ENCODE peak calls at places on chromosome 5, in eight cellular contexts. One of them, this sample, is unnamed.

GRCh38 chr5:37847978-37848425 is 8.2 kb upstream of the GDNF start:
- DNase-seq in GM06990: peak; percentile 14
- DNase-seq in astrocyte of the spinal cord: peak; percentile 62
- DNase-seq in HCT116: no peak
- DNase-seq in K562: no peak
- DNase-seq in right lobe of liver: no peak
- DNase-seq in foreskin fibroblast: peak; percentile 84
- DNase-seq in uterus: no peak
- DNase-seq in this sample: no peak

GRCh38 chr5:53994148-53994547 is 316.2 kb downstream of the ARL15 start:
- DNase-seq in GM06990: no peak
- DNase-seq in astrocyte of the spinal cord: peak; percentile 57
- DNase-seq in HCT116: no peak
- DNase-seq in K562: no peak
- DNase-seq in right lobe of liver: no peak
- DNase-seq in foreskin fibroblast: peak; percentile 72
- DNase-seq in uterus: no peak
- DNase-seq in this sample: no peak

GRCh38 chr5:11104543-11105151 is 343.6 kb upstream of the DAP start:
- DNase-seq in GM06990: no peak
- DNase-seq in astrocyte of the spinal cord: no peak
- DNase-seq in HCT116: no peak
- DNase-seq in K562: no peak
- DNase-seq in right lobe of liver: no peak
- DNase-seq in foreskin fibroblast: no peak
- DNase-seq in uterus: no peak
- DNase-seq in this sample: no peak

GRCh38 chr5:155082401-155082800 is 68.8 kb downstream of the KIF4B start:
- DNase-seq in GM06990: no peak
- DNase-seq in astrocyte of the spinal cord: peak; percentile 50
- DNase-seq in HCT116: peak; percentile 28
- DNase-seq in K562: no peak
- DNase-seq in right lobe of liver: no peak
- DNase-seq in foreskin fibroblast: peak; percentile 81
- DNase-seq in uterus: no peak
- DNase-seq in this sample: no peak

GRCh38 chr5:80324912-80325311 is 5.1 kb downstream of the SPZ1 start:
- DNase-seq in GM06990: no peak
- DNase-seq in astrocyte of the spinal cord: no peak
- DNase-seq in HCT116: no peak
- DNase-seq in K562: no peak
- DNase-seq in right lobe of liver: no peak
- DNase-seq in foreskin fibroblast: no peak
- DNase-seq in uterus: no peak
- DNase-seq in this sample: no peak

GRCh38 chr5:59557572-59557971 is 336.0 kb downstream of the PDE4D start:
- DNase-seq in GM06990: no peak
- DNase-seq in astrocyte of the spinal cord: no peak
- DNase-seq in HCT116: no peak
- DNase-seq in K562: no peak
- DNase-seq in right lobe of liver: no peak
- DNase-seq in foreskin fibroblast: no peak
- DNase-seq in uterus: no peak
- DNase-seq in this sample: no peak

GRCh38 chr5:150640311-150641005 is at the start of gene SYNPO:
- DNase-seq in GM06990: no peak
- DNase-seq in astrocyte of the spinal cord: peak; percentile 92
- DNase-seq in HCT116: no peak
- DNase-seq in K562: peak; percentile 72
- DNase-seq in right lobe of liver: peak; percentile 83
- DNase-seq in foreskin fibroblast: peak; percentile 96
- DNase-seq in uterus: peak; percentile 92
- DNase-seq in this sample: peak; percentile 83

GRCh38 chr5:56520951-56521350 is 287.8 kb upstream of the ANKRD55 start:
- DNase-seq in GM06990: no peak
- DNase-seq in astrocyte of the spinal cord: no peak
- DNase-seq in HCT116: no peak
- DNase-seq in K562: no peak
- DNase-seq in right lobe of liver: no peak
- DNase-seq in foreskin fibroblast: no peak
- DNase-seq in uterus: no peak
- DNase-seq in this sample: no peak

GRCh38 chr5:134451618-134452505 is 40.2 kb upstream of the CDKN2AIPNL start:
- DNase-seq in GM06990: no peak
- DNase-seq in astrocyte of the spinal cord: peak; percentile 83
- DNase-seq in HCT116: no peak
- DNase-seq in K562: peak; percentile 57
- DNase-seq in right lobe of liver: no peak
- DNase-seq in foreskin fibroblast: peak; percentile 91
- DNase-seq in uterus: peak; percentile 67
- DNase-seq in this sample: peak; percentile 66

GRCh38 chr5:71974622-71975021 is 132.7 kb upstream of the MAP1B start:
- DNase-seq in GM06990: no peak
- DNase-seq in astrocyte of the spinal cord: peak; percentile 3
- DNase-seq in HCT116: no peak
- DNase-seq in K562: no peak
- DNase-seq in right lobe of liver: no peak
- DNase-seq in foreskin fibroblast: no peak
- DNase-seq in uterus: no peak
- DNase-seq in this sample: no peak

GRCh38 chr5:150645070-150645700 is 4.7 kb downstream of the SYNPO start:
- DNase-seq in GM06990: no peak
- DNase-seq in astrocyte of the spinal cord: peak; percentile 63
- DNase-seq in HCT116: no peak
- DNase-seq in K562: no peak
- DNase-seq in right lobe of liver: peak; percentile 75
- DNase-seq in foreskin fibroblast: peak; percentile 94
- DNase-seq in uterus: peak; percentile 79
- DNase-seq in this sample: no peak

GRCh38 chr5:62354028-62354874 is 48.2 kb downstream of the KIF2A start:
- DNase-seq in GM06990: peak; percentile 22
- DNase-seq in astrocyte of the spinal cord: peak; percentile 65
- DNase-seq in HCT116: peak; percentile 31
- DNase-seq in K562: peak; percentile 54
- DNase-seq in right lobe of liver: no peak
- DNase-seq in foreskin fibroblast: peak; percentile 58
- DNase-seq in uterus: no peak
- DNase-seq in this sample: peak; percentile 53

GRCh38 chr5:17212996-17213395 is 4.4 kb upstream of the BASP1 start:
- DNase-seq in GM06990: no peak
- DNase-seq in astrocyte of the spinal cord: no peak
- DNase-seq in HCT116: no peak
- DNase-seq in K562: no peak
- DNase-seq in right lobe of liver: no peak
- DNase-seq in foreskin fibroblast: no peak
- DNase-seq in uterus: no peak
- DNase-seq in this sample: no peak

GRCh38 chr5:111472579-111472978 is 39.8 kb downstream of the STARD4 start:
- DNase-seq in GM06990: no peak
- DNase-seq in astrocyte of the spinal cord: no peak
- DNase-seq in HCT116: no peak
- DNase-seq in K562: no peak
- DNase-seq in right lobe of liver: no peak
- DNase-seq in foreskin fibroblast: no peak
- DNase-seq in uterus: no peak
- DNase-seq in this sample: no peak

GRCh38 chr5:73215891-73216610 is 43.1 kb downstream of the TMEM174 start:
- DNase-seq in GM06990: peak; percentile 40
- DNase-seq in astrocyte of the spinal cord: peak; percentile 81
- DNase-seq in HCT116: peak; percentile 72
- DNase-seq in K562: peak; percentile 81
- DNase-seq in right lobe of liver: peak; percentile 81
- DNase-seq in foreskin fibroblast: peak; percentile 93
- DNase-seq in uterus: peak; percentile 72
- DNase-seq in this sample: no peak

GRCh38 chr5:31029925-31030324 is 163.6 kb upstream of the CDH6 start:
- DNase-seq in GM06990: no peak
- DNase-seq in astrocyte of the spinal cord: no peak
- DNase-seq in HCT116: no peak
- DNase-seq in K562: peak; percentile 5
- DNase-seq in right lobe of liver: no peak
- DNase-seq in foreskin fibroblast: no peak
- DNase-seq in uterus: no peak
- DNase-seq in this sample: no peak

GRCh38 chr5:143139585-143139984 is 263.9 kb downstream of the NR3C1 start:
- DNase-seq in GM06990: no peak
- DNase-seq in astrocyte of the spinal cord: no peak
- DNase-seq in HCT116: no peak
- DNase-seq in K562: no peak
- DNase-seq in right lobe of liver: no peak
- DNase-seq in foreskin fibroblast: no peak
- DNase-seq in uterus: no peak
- DNase-seq in this sample: no peak

GRCh38 chr5:65262590-65263189 is 219.0 kb downstream of the ADAMTS6 start:
- DNase-seq in GM06990: no peak
- DNase-seq in astrocyte of the spinal cord: peak; percentile 93
- DNase-seq in HCT116: no peak
- DNase-seq in K562: peak; percentile 55
- DNase-seq in right lobe of liver: no peak
- DNase-seq in foreskin fibroblast: peak; percentile 91
- DNase-seq in uterus: peak; percentile 15
- DNase-seq in this sample: peak; percentile 94

GRCh38 chr5:92504346-92504745 is 1076.7 kb downstream of the NR2F1-AS1 start:
- DNase-seq in GM06990: no peak
- DNase-seq in astrocyte of the spinal cord: no peak
- DNase-seq in HCT116: no peak
- DNase-seq in K562: no peak
- DNase-seq in right lobe of liver: no peak
- DNase-seq in foreskin fibroblast: no peak
- DNase-seq in uterus: no peak
- DNase-seq in this sample: no peak

GRCh38 chr5:92500752-92501151 is 1080.3 kb downstream of the NR2F1-AS1 start:
- DNase-seq in GM06990: no peak
- DNase-seq in astrocyte of the spinal cord: no peak
- DNase-seq in HCT116: no peak
- DNase-seq in K562: no peak
- DNase-seq in right lobe of liver: no peak
- DNase-seq in foreskin fibroblast: no peak
- DNase-seq in uterus: no peak
- DNase-seq in this sample: no peak

GRCh38 chr5:92505145-92505544 is 1075.9 kb downstream of the NR2F1-AS1 start:
- DNase-seq in GM06990: no peak
- DNase-seq in astrocyte of the spinal cord: peak; percentile 22
- DNase-seq in HCT116: no peak
- DNase-seq in K562: no peak
- DNase-seq in right lobe of liver: no peak
- DNase-seq in foreskin fibroblast: peak; percentile 56
- DNase-seq in uterus: no peak
- DNase-seq in this sample: no peak

GRCh38 chr5:92508271-92508670 is 1072.7 kb downstream of the NR2F1-AS1 start:
- DNase-seq in GM06990: no peak
- DNase-seq in astrocyte of the spinal cord: no peak
- DNase-seq in HCT116: no peak
- DNase-seq in K562: no peak
- DNase-seq in right lobe of liver: no peak
- DNase-seq in foreskin fibroblast: no peak
- DNase-seq in uterus: no peak
- DNase-seq in this sample: no peak

DNA sequence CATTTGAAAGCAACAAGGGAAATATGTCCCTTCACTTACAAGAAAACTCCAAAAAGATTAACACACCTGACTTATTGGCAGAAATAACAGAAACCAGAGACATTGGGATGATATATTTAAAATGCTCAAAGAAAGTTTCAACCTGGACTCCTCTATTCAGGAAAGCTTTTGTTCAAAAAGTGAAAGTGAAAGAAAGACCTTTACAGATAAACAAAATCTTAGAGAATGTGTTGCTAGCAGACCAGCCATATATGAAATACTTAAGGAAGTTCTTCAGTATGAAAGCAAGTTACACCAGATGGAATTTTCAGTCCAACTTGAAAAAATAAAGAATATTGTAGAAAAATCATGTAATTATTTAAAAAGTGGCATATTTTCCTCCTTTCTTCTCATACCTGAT is 1075.1 kb downstream of the NR2F1-AS1 start:
- DNase-seq in GM06990: no peak
- DNase-seq in astrocyte of the spinal cord: peak; percentile 50
- DNase-seq in HCT116: no peak
- DNase-seq in K562: no peak
- DNase-seq in right lobe of liver: no peak
- DNase-seq in foreskin fibroblast: no peak
- DNase-seq in uterus: no peak
- DNase-seq in this sample: no peak
- H3K4me3 ChIP-seq in GM06990: peak overlapping the region; percentile 10
- H3K4me3 ChIP-seq in astrocyte of the spinal cord: no peak overlapping the region
- H3K4me3 ChIP-seq in HCT116: no peak overlapping the region
- H3K4me3 ChIP-seq in K562: no peak overlapping the region
- H3K4me3 ChIP-seq in right lobe of liver: peak overlapping the region; percentile 1
- H3K4me3 ChIP-seq in foreskin fibroblast: no peak overlapping the region
- H3K4me3 ChIP-seq in uterus: no peak overlapping the region
- H3K4me3 ChIP-seq in this sample: no peak overlapping the region

GRCh38 chr5:55308254-55308836 is 556 bp downstream of the MTREX start:
- DNase-seq in GM06990: no peak
- DNase-seq in astrocyte of the spinal cord: peak; percentile 29
- DNase-seq in HCT116: no peak
- DNase-seq in K562: peak; percentile 37
- DNase-seq in right lobe of liver: no peak
- DNase-seq in foreskin fibroblast: peak; percentile 35
- DNase-seq in uterus: no peak
- DNase-seq in this sample: peak; percentile 4
- TF ChIP-seq CTCF in GM06990: peak; percentile 26
- TF ChIP-seq CTCF in astrocyte of the spinal cord: no peak
- TF ChIP-seq CTCF in HCT116: peak; percentile 17
- TF ChIP-seq CTCF in K562: no peak
- TF ChIP-seq CTCF in right lobe of liver: no peak
- TF ChIP-seq CTCF in foreskin fibroblast: peak; percentile 20
- TF ChIP-seq CTCF in uterus: no peak
- TF ChIP-seq CTCF in this sample: peak; percentile 3

GRCh38 chr5:82275267-82275664 is 2.9 kb downstream of the RPS23 start:
- DNase-seq in GM06990: no peak
- DNase-seq in astrocyte of the spinal cord: no peak
- DNase-seq in HCT116: no peak
- DNase-seq in K562: no peak
- DNase-seq in right lobe of liver: no peak
- DNase-seq in foreskin fibroblast: no peak
- DNase-seq in uterus: no peak
- DNase-seq in this sample: no peak
- H3K4me3 ChIP-seq in GM06990: no peak overlapping the region
- H3K4me3 ChIP-seq in astrocyte of the spinal cord: no peak overlapping the region
- H3K4me3 ChIP-seq in HCT116: no peak overlapping the region
- H3K4me3 ChIP-seq in K562: no peak overlapping the region
- H3K4me3 ChIP-seq in right lobe of liver: no peak overlapping the region
- H3K4me3 ChIP-seq in foreskin fibroblast: no peak overlapping the region
- H3K4me3 ChIP-seq in uterus: no peak overlapping the region
- H3K4me3 ChIP-seq in this sample: no peak overlapping the region

DNA sequence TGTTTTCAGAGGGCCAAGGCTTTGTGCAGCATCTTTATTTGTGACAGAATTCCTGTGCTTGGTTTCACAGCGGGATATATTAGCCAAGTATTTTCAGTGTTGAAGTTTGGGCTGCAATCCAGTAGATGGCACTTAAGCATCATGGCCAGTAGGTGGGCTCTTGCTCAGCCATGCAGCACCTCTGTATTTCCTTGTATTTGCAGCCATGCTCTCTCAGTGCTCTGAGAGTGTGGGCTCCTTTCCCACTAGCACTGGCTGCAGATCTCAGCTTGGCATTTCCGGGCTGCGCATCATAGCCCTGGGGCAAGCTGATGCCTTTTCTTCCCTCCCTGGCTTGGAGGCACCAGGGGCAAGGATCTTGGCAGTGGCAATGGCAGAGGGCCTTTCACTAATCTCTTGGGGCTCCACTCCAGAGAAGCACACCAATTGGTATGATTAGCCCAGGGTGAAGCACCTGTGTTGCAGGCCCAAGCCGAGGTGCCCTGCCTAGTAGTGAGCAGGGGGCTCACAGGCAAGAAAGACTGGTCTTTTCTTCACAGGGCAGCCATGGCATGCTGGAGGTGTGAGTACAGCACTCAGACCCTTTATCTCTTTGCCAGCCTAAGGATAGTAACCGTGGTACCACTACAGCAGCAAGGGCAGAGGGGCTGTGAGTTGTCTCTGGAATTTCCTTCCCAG is 48.3 kb downstream of the SLCO6A1 start:
- DNase-seq in GM06990: peak; percentile 9
- DNase-seq in astrocyte of the spinal cord: no peak
- DNase-seq in HCT116: peak; percentile 40
- DNase-seq in K562: no peak
- DNase-seq in right lobe of liver: no peak
- DNase-seq in foreskin fibroblast: no peak
- DNase-seq in uterus: no peak
- DNase-seq in this sample: no peak
- TF ChIP-seq CTCF in GM06990: peak; percentile 39
- TF ChIP-seq CTCF in astrocyte of the spinal cord: no peak
- TF ChIP-seq CTCF in HCT116: peak; percentile 59
- TF ChIP-seq CTCF in K562: no peak
- TF ChIP-seq CTCF in right lobe of liver: peak; percentile 16
- TF ChIP-seq CTCF in foreskin fibroblast: no peak
- TF ChIP-seq CTCF in uterus: no peak
- TF ChIP-seq CTCF in this sample: no peak

This sample was measured in astrocyte of the cerebellum.